ENCODE peak calls at places on chromosome 10, in ten cellular contexts. V is ovary; B is heart left ventricle; D is colonic mucosa; K is M059J; M is GM13977; T is G401; A is neuronal stem cell; Q is stimulated activated CD4-positive, alpha-beta T cell treated with anti-CD3 and anti-CD28 coated beads, Interleukin-4, amount 100 ng/mL, for 4 hours; L is non-pigmented ciliary epithelial cell. E is an unnamed sample.

GRCh38 chr10:28981007-28981406 is 303.7 kb downstream of the BAMBI start:
- DNase-seq in V (no peak), B (no peak), D (no peak), K (no peak), M (no peak), T (no peak), A (no peak), Q (no peak), L (no peak), E (no peak)

GRCh38 chr10:11396311-11396960 is 215.0 kb downstream of the USP6NL start:
- DNase-seq in V (no peak), B (no peak), D (no peak), K (peak), M (no peak), T (no peak), A (no peak), Q (no peak), L (no peak), E (no peak)

GRCh38 chr10:73060738-73061635 is 35.7 kb downstream of the P4HA1 start:
- DNase-seq in V (no peak), B (no peak), D (no peak), K (peak), M (peak), T (peak), A (peak), Q (no peak), L (no peak), E (no peak)

GRCh38 chr10:1678084-1678483 is 59.2 kb downstream of the ADARB2 start:
- DNase-seq in V (no peak), B (no peak), D (no peak), K (no peak), M (no peak), T (no peak), A (no peak), Q (no peak), L (no peak), E (no peak)

GRCh38 chr10:26213157-26213780 is 3.3 kb upstream of the GAD2 start:
- DNase-seq in V (no peak), B (no peak), D (no peak), K (no peak), M (no peak), T (no peak), A (no peak), Q (no peak), L (no peak), E (no peak)

GRCh38 chr10:66925896-66926719 is at the start of gene LRRTM3:
- DNase-seq in V (peak), B (peak), D (peak), K (peak), M (peak), T (peak), A (peak), Q (no peak), L (peak), E (peak)

GRCh38 chr10:98886686-98887085 is 349.0 kb downstream of the HPSE2 start:
- DNase-seq in V (no peak), B (no peak), D (no peak), K (peak), M (no peak), T (no peak), A (no peak), Q (no peak), L (no peak), E (no peak)

GRCh38 chr10:18229839-18230238 is 89.6 kb downstream of the CACNB2 start:
- DNase-seq in V (no peak), B (no peak), D (no peak), K (peak), M (no peak), T (no peak), A (no peak), Q (no peak), L (no peak), E (no peak)

GRCh38 chr10:93461807-93462178 is 20.3 kb downstream of the MYOF start:
- DNase-seq in V (no peak), B (no peak), D (no peak), K (peak), M (no peak), T (no peak), A (no peak), Q (no peak), L (peak), E (no peak)

GRCh38 chr10:123618224-123618623 is 47.9 kb upstream of the GPR26 start:
- DNase-seq in V (no peak), B (no peak), D (no peak), K (no peak), M (no peak), T (no peak), A (no peak), Q (no peak), L (no peak), E (no peak)

GRCh38 chr10:76649723-76650127 is 987.9 kb downstream of the KCNMA1 start:
- DNase-seq in V (no peak), B (peak), D (peak), K (peak), M (no peak), T (no peak), A (no peak), Q (no peak), L (peak), E (no peak)

GRCh38 chr10:114413398-114413797 is 9.1 kb upstream of the AFAP1L2 start:
- DNase-seq in V (no peak), B (peak), D (no peak), K (peak), M (no peak), T (no peak), A (no peak), Q (no peak), L (no peak), E (no peak)

GRCh38 chr10:48231699-48232315 is 42.7 kb downstream of the FRMPD2 start:
- DNase-seq in V (no peak), B (no peak), D (no peak), K (peak), M (peak), T (no peak), A (no peak), Q (no peak), L (no peak), E (no peak)

E was measured in caudate nucleus.